ENCODE peak calls at places on chromosomes 4 and X, in four cellular contexts. One of them, this sample, is unnamed.

GRCh38 chr4:98802673-98803286 is 126.2 kb downstream of the EIF4E start:
- DNase-seq in suprapubic skin: no peak
- DNase-seq in breast epithelium: no peak
- DNase-seq in transverse colon: no peak
- DNase-seq in this sample: no peak

GRCh38 chr4:54233697-54234496 is 4.8 kb downstream of the PDGFRA start:
- DNase-seq in breast epithelium: peak; percentile 56
- DNase-seq in suprapubic skin: peak; percentile 87
- DNase-seq in transverse colon: peak; percentile 80
- DNase-seq in this sample: no peak

GRCh38 chr4:16418814-16419213 is 192.5 kb upstream of the TAPT1 start:
- DNase-seq in breast epithelium: no peak
- DNase-seq in transverse colon: no peak
- DNase-seq in suprapubic skin: no peak
- DNase-seq in this sample: no peak

GRCh38 chrX:70262952-70263567 is 3.1 kb upstream of the P2RY4 start:
- DNase-seq in breast epithelium: peak; percentile 39
- DNase-seq in transverse colon: peak; percentile 55
- DNase-seq in suprapubic skin: no peak
- DNase-seq in this sample: no peak

GRCh38 chrX:151871244-151871643 is 41.4 kb upstream of the MAGEA4 start:
- DNase-seq in breast epithelium: no peak
- DNase-seq in transverse colon: no peak
- DNase-seq in suprapubic skin: no peak
- DNase-seq in this sample: no peak

GRCh38 chrX:47264507-47265173 is 31.8 kb downstream of the USP11 start:
- DNase-seq in breast epithelium: no peak
- DNase-seq in transverse colon: no peak
- DNase-seq in suprapubic skin: no peak
- DNase-seq in this sample: no peak

GRCh38 chr4:39233114-39233513 is 50.8 kb downstream of the WDR19 start:
- DNase-seq in suprapubic skin: no peak
- DNase-seq in breast epithelium: no peak
- DNase-seq in transverse colon: no peak
- DNase-seq in this sample: no peak

GRCh38 chr4:1008840-1009646 is 2.4 kb upstream of the FGFRL1 start:
- DNase-seq in suprapubic skin: no peak
- DNase-seq in transverse colon: peak; percentile 53
- DNase-seq in breast epithelium: peak; percentile 41
- DNase-seq in this sample: no peak

GRCh38 chrX:24506082-24506481 is 41.0 kb downstream of the PDK3 start:
- DNase-seq in transverse colon: no peak
- DNase-seq in suprapubic skin: no peak
- DNase-seq in breast epithelium: no peak
- DNase-seq in this sample: no peak

GRCh38 chrX:17031827-17032226 is 85.4 kb downstream of the REPS2 start:
- DNase-seq in transverse colon: no peak
- DNase-seq in breast epithelium: no peak
- DNase-seq in suprapubic skin: no peak
- DNase-seq in this sample: no peak

GRCh38 chr4:152815078-152815477 is 35.3 kb downstream of the ARFIP1 start:
- DNase-seq in breast epithelium: no peak
- DNase-seq in suprapubic skin: no peak
- DNase-seq in transverse colon: no peak
- DNase-seq in this sample: no peak

GRCh38 chr4:81449018-81449417 is 22.7 kb downstream of the RASGEF1B start:
- DNase-seq in transverse colon: no peak
- DNase-seq in breast epithelium: no peak
- DNase-seq in suprapubic skin: no peak
- DNase-seq in this sample: no peak

GRCh38 chr4:122643257-122643656 is 22.4 kb upstream of the IL21 start:
- DNase-seq in transverse colon: no peak
- DNase-seq in suprapubic skin: no peak
- DNase-seq in breast epithelium: no peak
- DNase-seq in this sample: no peak

GRCh38 chr4:38243385-38244053 is 283.3 kb downstream of the PTTG2 start:
- DNase-seq in breast epithelium: no peak
- DNase-seq in suprapubic skin: no peak
- DNase-seq in transverse colon: peak; percentile 20
- DNase-seq in this sample: no peak

GRCh38 chr4:140726776-140727500 is 29.2 kb downstream of the TBC1D9 start:
- DNase-seq in breast epithelium: no peak
- DNase-seq in transverse colon: no peak
- DNase-seq in suprapubic skin: no peak
- DNase-seq in this sample: no peak

GRCh38 chr4:92387459-92388069 is 83.8 kb downstream of the GRID2 start:
- DNase-seq in suprapubic skin: no peak
- DNase-seq in transverse colon: no peak
- DNase-seq in breast epithelium: no peak
- DNase-seq in this sample: no peak

GRCh38 chr4:140637836-140638235 is 69.1 kb upstream of the UCP1 start:
- DNase-seq in breast epithelium: no peak
- DNase-seq in transverse colon: peak; percentile 35
- DNase-seq in suprapubic skin: no peak
- DNase-seq in this sample: no peak

GRCh38 chr4:66298596-66298995 is 628.3 kb upstream of the EPHA5 start:
- DNase-seq in transverse colon: no peak
- DNase-seq in breast epithelium: no peak
- DNase-seq in suprapubic skin: no peak
- DNase-seq in this sample: no peak

GRCh38 chr4:148776944-148777343 is 334.7 kb upstream of the NR3C2 start:
- DNase-seq in suprapubic skin: no peak
- DNase-seq in transverse colon: no peak
- DNase-seq in breast epithelium: no peak
- DNase-seq in this sample: no peak

GRCh38 chr4:95572304-95572991 is 23.7 kb upstream of the UNC5C start:
- DNase-seq in breast epithelium: peak; percentile 74
- DNase-seq in suprapubic skin: no peak
- DNase-seq in transverse colon: peak; percentile 25
- DNase-seq in this sample: no peak

GRCh38 chrX:13732246-13733067 is 2.0 kb downstream of the TRAPPC2 start:
- DNase-seq in breast epithelium: no peak
- DNase-seq in suprapubic skin: no peak
- DNase-seq in transverse colon: no peak
- DNase-seq in this sample: no peak

GRCh38 chr4:88690355-88690754 is 7.3 kb downstream of the NAP1L5 start:
- DNase-seq in suprapubic skin: no peak
- DNase-seq in transverse colon: no peak
- DNase-seq in breast epithelium: no peak
- DNase-seq in this sample: no peak

GRCh38 chrX:85109235-85109634 is 105.6 kb downstream of the APOOL start:
- DNase-seq in breast epithelium: no peak
- DNase-seq in suprapubic skin: no peak
- DNase-seq in transverse colon: no peak
- DNase-seq in this sample: no peak

GRCh38 chrX:124256209-124256608 is 76.3 kb upstream of the TEX13D start:
- DNase-seq in suprapubic skin: no peak
- DNase-seq in transverse colon: no peak
- DNase-seq in breast epithelium: no peak
- DNase-seq in this sample: no peak

GRCh38 chr4:13704020-13704419 is 76.5 kb upstream of the BOD1L1 start:
- DNase-seq in suprapubic skin: no peak
- DNase-seq in breast epithelium: no peak
- DNase-seq in transverse colon: peak; percentile 16
- DNase-seq in this sample: no peak

GRCh38 chr4:87093443-87094123 is 126.8 kb downstream of the KLHL8 start:
- DNase-seq in transverse colon: no peak
- DNase-seq in breast epithelium: no peak
- DNase-seq in suprapubic skin: no peak
- DNase-seq in this sample: no peak

GRCh38 chrX:48945517-48946348 is 11.7 kb downstream of the OTUD5 start:
- DNase-seq in transverse colon: peak; percentile 64
- DNase-seq in suprapubic skin: no peak
- DNase-seq in breast epithelium: no peak
- DNase-seq in this sample: no peak

GRCh38 chr4:78560296-78560963 is 8.9 kb downstream of the ANXA3 start:
- DNase-seq in transverse colon: no peak
- DNase-seq in breast epithelium: no peak
- DNase-seq in suprapubic skin: no peak
- DNase-seq in this sample: no peak

GRCh38 chr4:66555301-66555700 is 885.0 kb upstream of the EPHA5 start:
- DNase-seq in suprapubic skin: no peak
- DNase-seq in breast epithelium: no peak
- DNase-seq in transverse colon: no peak
- DNase-seq in this sample: no peak

GRCh38 chrX:107440692-107441091 is 8.8 kb upstream of the FRMPD3 start:
- DNase-seq in breast epithelium: no peak
- DNase-seq in suprapubic skin: no peak
- DNase-seq in transverse colon: no peak
- DNase-seq in this sample: no peak

GRCh38 chrX:107445146-107445545 is 4.3 kb upstream of the FRMPD3 start:
- DNase-seq in transverse colon: no peak
- DNase-seq in suprapubic skin: no peak
- DNase-seq in breast epithelium: no peak
- DNase-seq in this sample: no peak

GRCh38 chrX:107445636-107446035 is 3.8 kb upstream of the FRMPD3 start:
- DNase-seq in breast epithelium: no peak
- DNase-seq in suprapubic skin: no peak
- DNase-seq in transverse colon: no peak
- DNase-seq in this sample: no peak

GRCh38 chrX:107440187-107440586 is 9.3 kb upstream of the FRMPD3 start:
- DNase-seq in suprapubic skin: no peak
- DNase-seq in breast epithelium: no peak
- DNase-seq in transverse colon: no peak
- DNase-seq in this sample: no peak

DNA sequence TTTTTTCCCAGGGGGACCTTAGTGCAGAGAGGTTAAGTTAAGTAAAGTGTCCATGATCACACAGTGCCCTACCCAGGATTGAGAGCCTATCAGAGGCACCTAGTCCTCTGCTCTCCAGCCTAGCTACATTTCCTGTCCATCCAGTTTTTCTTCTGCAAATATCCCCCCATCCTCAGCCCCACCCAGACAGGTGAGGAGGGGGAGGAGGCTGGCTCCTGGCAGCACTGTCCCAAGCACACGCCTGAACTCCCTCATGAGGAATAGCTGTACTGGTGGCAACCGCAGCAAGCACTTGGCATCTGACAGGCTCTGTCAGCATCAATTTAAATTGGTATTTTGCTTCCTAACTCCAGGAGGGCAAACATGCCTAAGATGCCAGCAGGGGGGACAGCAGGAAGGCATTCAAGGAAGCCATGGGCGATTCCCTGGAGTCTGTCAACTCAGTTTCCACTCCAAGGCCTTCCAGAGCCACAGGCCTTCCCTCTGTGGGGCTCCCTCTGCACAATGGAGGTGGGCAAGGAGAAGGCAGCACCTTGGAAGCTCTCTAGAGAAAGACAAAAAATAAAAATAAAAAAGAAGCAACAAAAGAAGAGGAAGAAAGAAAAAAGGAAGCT is 6.4 kb upstream of the FRMPD3 start:
- DNase-seq in breast epithelium: no peak
- DNase-seq in transverse colon: no peak
- DNase-seq in suprapubic skin: no peak
- DNase-seq in this sample: no peak
- H3K4me1 ChIP-seq in breast epithelium: no peaks in the 10 kb centered on the region
- H3K4me1 ChIP-seq in transverse colon: no peaks in the 10 kb centered on the region
- H3K4me1 ChIP-seq in suprapubic skin: no peaks in the 10 kb centered on the region
- H3K4me1 ChIP-seq in this sample: no peaks in the 10 kb centered on the region

DNA sequence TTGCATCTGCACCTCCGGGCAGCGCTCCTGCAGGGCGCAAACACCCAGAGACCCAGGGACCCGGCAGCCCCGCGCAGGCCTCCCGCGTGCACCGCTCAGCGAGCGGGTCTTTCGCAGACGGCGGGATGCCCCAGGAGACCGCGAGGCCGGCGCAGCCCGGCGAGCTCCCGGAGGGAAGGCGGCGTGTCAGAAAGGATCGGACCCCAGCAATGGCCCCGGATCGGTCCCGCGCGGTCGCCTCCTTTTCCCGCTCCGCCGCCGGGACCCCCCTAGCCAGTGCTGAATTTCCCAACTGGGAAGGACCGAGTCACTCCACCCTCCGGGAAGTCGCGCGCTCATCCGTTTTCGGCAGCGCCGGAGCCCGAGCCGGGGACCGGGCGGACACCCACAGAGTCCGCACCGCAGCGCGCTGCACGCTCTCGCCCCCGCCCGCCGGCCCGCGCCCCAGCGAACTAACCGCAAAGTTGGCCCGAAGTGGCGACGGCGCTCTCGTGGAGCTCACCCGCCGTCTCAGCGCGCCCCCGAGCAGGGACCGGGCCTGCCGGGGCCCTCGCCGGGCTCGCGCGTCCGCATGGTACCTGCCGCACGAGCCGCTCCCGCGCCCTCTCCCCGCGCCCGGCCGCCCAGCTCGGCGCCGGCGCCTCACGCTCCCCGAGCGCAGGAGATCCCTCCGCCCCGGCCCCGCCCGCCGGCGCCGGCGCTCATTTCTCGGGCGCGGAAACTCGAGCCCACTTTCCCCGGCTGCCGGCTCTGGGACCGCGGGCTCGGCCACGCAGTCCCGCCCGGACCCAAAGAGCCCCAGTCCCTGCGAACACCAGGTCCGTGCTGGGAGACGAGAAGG is at the start of gene FAT1:
- DNase-seq in transverse colon: peak; percentile 71
- DNase-seq in breast epithelium: peak; percentile 39
- DNase-seq in suprapubic skin: no peak
- DNase-seq in this sample: no peak
- TF ChIP-seq POLR2A in transverse colon: peak; percentile 74
- TF ChIP-seq POLR2A in breast epithelium: no peak
- TF ChIP-seq POLR2A in suprapubic skin: no peak
- TF ChIP-seq POLR2A in this sample: peak; percentile 39

GRCh38 chr4:6893449-6894085 is 16.1 kb upstream of the TBC1D14 start:
- DNase-seq in breast epithelium: no peak
- DNase-seq in suprapubic skin: no peak
- DNase-seq in transverse colon: peak; percentile 68
- DNase-seq in this sample: no peak
- TF ChIP-seq CTCF in breast epithelium: no peak
- TF ChIP-seq CTCF in suprapubic skin: no peak
- TF ChIP-seq CTCF in transverse colon: no peak
- TF ChIP-seq CTCF in this sample: no peak

GRCh38 chr4:113745724-113746123 is 15.8 kb downstream of the CAMK2D start:
- DNase-seq in transverse colon: no peak
- DNase-seq in suprapubic skin: no peak
- DNase-seq in breast epithelium: no peak
- DNase-seq in this sample: no peak

GRCh38 chr4:113750315-113750714 is 11.2 kb downstream of the CAMK2D start:
- DNase-seq in suprapubic skin: no peak
- DNase-seq in breast epithelium: no peak
- DNase-seq in transverse colon: no peak
- DNase-seq in this sample: no peak

GRCh38 chr4:113750734-113751133 is 10.8 kb downstream of the CAMK2D start:
- DNase-seq in suprapubic skin: no peak
- DNase-seq in transverse colon: no peak
- DNase-seq in breast epithelium: no peak
- DNase-seq in this sample: no peak

GRCh38 chr4:113749178-113749577 is 12.4 kb downstream of the CAMK2D start:
- DNase-seq in transverse colon: no peak
- DNase-seq in suprapubic skin: no peak
- DNase-seq in breast epithelium: no peak
- DNase-seq in this sample: no peak

DNA sequence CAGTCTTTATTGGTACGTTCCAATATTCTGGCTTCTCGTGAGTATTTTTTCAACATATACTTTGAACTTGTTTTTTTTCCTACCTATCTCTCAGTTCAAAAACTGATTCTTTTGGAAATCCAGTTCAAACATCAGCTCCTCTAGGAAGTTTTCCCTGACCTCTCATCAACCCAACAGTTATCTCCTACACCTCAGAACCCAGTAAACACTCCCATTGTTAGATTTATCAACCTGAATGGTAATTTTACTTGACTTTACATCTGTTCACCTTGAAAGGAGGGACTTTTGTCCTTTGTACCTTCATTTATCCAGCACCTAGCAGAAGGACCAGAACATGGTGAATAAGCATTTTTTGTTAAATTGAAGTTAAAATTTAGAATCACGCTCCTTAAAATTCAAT is 13.6 kb downstream of the CAMK2D start:
- DNase-seq in breast epithelium: no peak
- DNase-seq in transverse colon: no peak
- DNase-seq in suprapubic skin: no peak
- DNase-seq in this sample: no peak
- H3K4me1 ChIP-seq in breast epithelium: peaks cover 3% of the 10 kb centered on the region
- H3K4me1 ChIP-seq in transverse colon: peaks cover 4% of the 10 kb centered on the region
- H3K4me1 ChIP-seq in suprapubic skin: peaks cover 9% of the 10 kb centered on the region
- H3K4me1 ChIP-seq in this sample: peaks cover 18% of the 10 kb centered on the region